ENCODE peak calls at places on chromosomes 7 and 10, in nine cellular contexts. J, S, Q, M, I, B, F, Z and L are unnamed samples.

GRCh38 chr7:143240323-143241168 is 18.7 kb downstream of the TAS2R40 start:
- DNase-seq in J (peak), S (peak), Q (peak), M (no peak), I (no peak), B (no peak), F (peak), Z (peak), L (peak)

GRCh38 chr7:128827971-128828711 is 2.1 kb upstream of the FLNC start:
- DNase-seq in J (no peak), S (no peak), Q (no peak), M (no peak), I (no peak), B (peak), F (no peak), Z (peak), L (no peak)

GRCh38 chr10:99667108-99667751 is 7.9 kb downstream of the ENTPD7 start:
- DNase-seq in J (no peak), S (no peak), Q (peak), M (no peak), I (no peak), B (no peak), F (no peak), Z (no peak), L (no peak)

GRCh38 chr7:69630292-69630691 is 32.0 kb downstream of the AUTS2 start:
- DNase-seq in J (no peak), S (no peak), Q (peak), M (no peak), I (no peak), B (no peak), F (no peak), Z (no peak), L (no peak)

GRCh38 chr10:120938822-120939221 is 87.7 kb downstream of the WDR11 start:
- DNase-seq in J (no peak), S (no peak), Q (no peak), M (no peak), I (no peak), B (no peak), F (no peak), Z (peak), L (no peak)

GRCh38 chr7:36286241-36286640 is 103.4 kb upstream of the ANLN start:
- DNase-seq in J (no peak), S (no peak), Q (no peak), M (no peak), I (no peak), B (no peak), F (no peak), Z (no peak), L (no peak)

GRCh38 chr10:103699611-103700435 is 155.6 kb downstream of the SH3PXD2A start:
- DNase-seq in J (no peak), S (peak), Q (no peak), M (no peak), I (no peak), B (no peak), F (no peak), Z (no peak), L (no peak)

GRCh38 chr7:41244246-41244645 is 458.6 kb downstream of the INHBA start:
- DNase-seq in J (no peak), S (peak), Q (no peak), M (no peak), I (no peak), B (no peak), F (no peak), Z (no peak), L (no peak)

GRCh38 chr7:1226155-1226901 is 6.3 kb upstream of the UNCX start:
- DNase-seq in J (no peak), S (peak), Q (no peak), M (no peak), I (no peak), B (no peak), F (no peak), Z (no peak), L (no peak)

GRCh38 chr7:75038508-75038907 is 35.1 kb downstream of the RCC1L start:
- DNase-seq in J (no peak), S (peak), Q (no peak), M (no peak), I (no peak), B (no peak), F (no peak), Z (no peak), L (no peak)

GRCh38 chr10:85570871-85571270 is 795.7 kb downstream of the GRID1 start:
- DNase-seq in J (no peak), S (no peak), Q (no peak), M (no peak), I (no peak), B (no peak), F (no peak), Z (no peak), L (no peak)

GRCh38 chr10:97407211-97407951 is 6.2 kb upstream of the RRP12 start:
- DNase-seq in J (peak), S (peak), Q (peak), M (peak), I (peak), B (peak), F (peak), Z (peak), L (peak)

GRCh38 chr10:54063514-54063913 is 737.5 kb downstream of the PCDH15 start:
- DNase-seq in J (no peak), S (no peak), Q (no peak), M (peak), I (no peak), B (no peak), F (no peak), Z (no peak), L (no peak)

GRCh38 chr7:156907656-156908055 is 14.7 kb upstream of the LMBR1 start:
- DNase-seq in J (no peak), S (no peak), Q (no peak), M (no peak), I (no peak), B (no peak), F (no peak), Z (no peak), L (no peak)

GRCh38 chr7:1748076-1748750 is 78.1 kb downstream of the ELFN1 start:
- DNase-seq in J (no peak), S (no peak), Q (no peak), M (peak), I (no peak), B (no peak), F (no peak), Z (no peak), L (no peak)

GRCh38 chr10:77872151-77872946 is 54.2 kb downstream of the DLG5 start:
- DNase-seq in J (peak), S (no peak), Q (no peak), M (peak), I (no peak), B (no peak), F (no peak), Z (peak), L (no peak)

GRCh38 chr10:113679463-113680171 is at the start of gene CASP7:
- DNase-seq in J (peak), S (peak), Q (peak), M (peak), I (peak), B (peak), F (peak), Z (peak), L (peak)

GRCh38 chr10:4770766-4771553 is 55.0 kb upstream of the AKR1E2 start:
- DNase-seq in J (no peak), S (peak), Q (peak), M (no peak), I (no peak), B (peak), F (no peak), Z (no peak), L (no peak)
- TF ChIP-seq POLR2AphosphoS5 in J (peak), S (no peak), Q (peak), M (no peak), I (no peak), B (no peak), F (peak), Z (peak), L (no peak)

DNA sequence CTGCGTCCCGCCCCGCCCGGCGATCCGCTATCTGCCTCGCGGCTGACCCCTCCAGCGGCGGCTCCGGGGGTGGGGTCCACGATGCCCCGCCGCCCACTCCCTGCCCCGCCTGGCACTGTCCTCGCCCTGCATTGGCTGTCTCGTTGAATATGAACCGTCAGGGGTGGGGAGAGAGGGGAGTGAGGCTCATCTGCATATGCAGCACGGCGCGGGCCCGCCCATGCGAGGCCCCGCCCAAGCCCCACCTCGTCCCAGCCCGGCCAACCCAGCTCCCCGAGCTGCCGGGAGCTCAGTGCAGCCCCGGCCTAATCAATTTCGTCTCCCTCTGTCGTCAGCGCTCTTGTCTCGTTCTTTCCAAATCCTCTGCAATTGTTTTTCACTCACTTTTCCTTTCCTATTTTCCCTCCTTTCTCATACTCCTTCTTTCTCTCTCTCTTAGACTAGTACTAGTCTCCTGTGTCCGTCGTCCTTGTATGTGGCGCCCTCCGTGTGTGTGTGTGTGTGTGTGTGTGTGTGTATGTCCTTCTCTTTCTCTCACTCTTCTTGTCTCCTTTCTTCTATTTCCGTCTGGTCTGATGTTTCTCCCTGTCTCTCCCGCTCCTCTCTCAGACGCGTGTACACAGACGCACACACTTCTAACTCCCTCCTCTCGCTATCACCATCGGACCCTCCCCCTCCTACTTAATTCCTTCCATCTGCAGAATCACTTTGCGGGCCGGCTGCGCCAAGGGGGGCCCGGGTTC is 455 bp upstream of the ZCCHC24 start:
- DNase-seq in J (peak), S (peak), Q (peak), M (peak), I (peak), B (peak), F (peak), Z (peak), L (peak)
- TF ChIP-seq POLR2AphosphoS5 in J (peak), S (peak), Q (peak), M (peak), I (no peak), B (no peak), F (peak), Z (peak), L (no peak)

GRCh38 chr10:130110236-130111114 is at the start of gene C10orf143:
- DNase-seq in J (peak), S (peak), Q (peak), M (peak), I (peak), B (peak), F (peak), Z (peak), L (peak)
- TF ChIP-seq POLR2AphosphoS5 in J (peak), S (peak), Q (peak), M (peak), I (peak), B (peak), F (peak), Z (peak), L (peak)

GRCh38 chr10:110666673-110667072 is 22.5 kb downstream of the RBM20 start:
- DNase-seq in J (no peak), S (no peak), Q (no peak), M (no peak), I (no peak), B (no peak), F (no peak), Z (no peak), L (no peak)

GRCh38 chr10:110661292-110661691 is 17.2 kb downstream of the RBM20 start:
- DNase-seq in J (no peak), S (no peak), Q (no peak), M (no peak), I (no peak), B (no peak), F (no peak), Z (no peak), L (no peak)

GRCh38 chr10:110668443-110668842 is 24.3 kb downstream of the RBM20 start:
- DNase-seq in J (no peak), S (no peak), Q (no peak), M (no peak), I (no peak), B (no peak), F (no peak), Z (no peak), L (no peak)

GRCh38 chr10:110667620-110668343 is 23.6 kb downstream of the RBM20 start:
- DNase-seq in J (no peak), S (peak), Q (no peak), M (no peak), I (no peak), B (no peak), F (no peak), Z (no peak), L (no peak)

DNA sequence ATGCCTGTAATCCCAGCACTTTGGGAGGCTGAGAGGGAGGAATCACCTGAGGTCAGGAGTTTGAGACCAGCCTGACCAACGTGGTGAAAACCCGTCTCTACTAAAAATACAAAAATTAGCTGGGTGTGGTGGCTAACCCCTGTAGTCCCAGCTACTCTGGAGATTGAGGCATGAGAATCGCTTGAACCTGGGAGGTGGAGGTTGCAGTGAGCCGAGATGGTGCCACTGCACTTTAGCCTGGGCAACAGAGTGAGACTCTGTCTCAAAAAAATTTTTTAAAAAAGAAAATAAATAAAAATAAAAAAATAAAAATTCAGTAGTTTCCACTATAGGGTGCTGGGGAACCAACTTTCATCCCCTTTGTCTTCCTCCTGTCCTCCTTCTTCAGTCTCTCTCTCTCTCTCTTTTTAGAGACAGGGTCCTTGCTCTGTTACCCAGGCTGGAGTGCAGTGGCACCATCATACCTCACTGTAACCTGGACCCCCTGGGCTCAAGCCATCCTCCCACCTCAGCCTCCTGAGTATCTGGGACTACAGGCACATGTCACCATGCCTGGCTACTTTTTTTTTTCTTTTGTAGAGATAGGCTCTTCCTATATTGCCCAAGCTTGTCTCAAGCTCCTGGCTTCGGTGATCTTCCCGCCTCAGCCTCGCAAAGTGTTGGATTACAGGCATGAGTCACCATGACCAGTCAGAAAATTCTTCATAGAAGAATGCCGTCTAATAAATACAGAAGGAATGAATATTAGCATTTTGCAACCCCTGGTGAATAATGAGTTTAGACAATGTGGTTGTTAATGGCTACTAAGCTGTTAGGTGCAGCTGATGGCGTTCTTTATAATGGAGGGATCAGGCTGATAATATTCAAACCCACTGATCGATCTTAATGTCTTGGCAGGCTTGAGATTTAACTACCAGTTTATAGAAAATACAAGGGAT is 20.6 kb downstream of the RBM20 start:
- DNase-seq in J (peak), S (no peak), Q (no peak), M (no peak), I (no peak), B (peak), F (no peak), Z (peak), L (no peak)
- TF ChIP-seq POLR2AphosphoS5 in J (peak), S (no peak), Q (no peak), M (no peak), I (no peak), B (no peak), F (no peak), Z (peak), L (no peak)

GRCh38 chr10:7301039-7301768 is 109.6 kb downstream of the SFMBT2 start:
- DNase-seq in J (no peak), S (peak), Q (no peak), M (no peak), I (no peak), B (no peak), F (no peak), Z (no peak), L (no peak)

GRCh38 chr10:7297094-7297493 is 113.7 kb downstream of the SFMBT2 start:
- DNase-seq in J (no peak), S (no peak), Q (no peak), M (no peak), I (no peak), B (no peak), F (no peak), Z (no peak), L (no peak)

GRCh38 chr10:7300327-7300726 is 110.5 kb downstream of the SFMBT2 start:
- DNase-seq in J (no peak), S (no peak), Q (no peak), M (no peak), I (no peak), B (no peak), F (no peak), Z (no peak), L (no peak)

GRCh38 chr10:7296648-7297047 is 114.2 kb downstream of the SFMBT2 start:
- DNase-seq in J (no peak), S (no peak), Q (no peak), M (no peak), I (no peak), B (no peak), F (no peak), Z (no peak), L (no peak)

DNA sequence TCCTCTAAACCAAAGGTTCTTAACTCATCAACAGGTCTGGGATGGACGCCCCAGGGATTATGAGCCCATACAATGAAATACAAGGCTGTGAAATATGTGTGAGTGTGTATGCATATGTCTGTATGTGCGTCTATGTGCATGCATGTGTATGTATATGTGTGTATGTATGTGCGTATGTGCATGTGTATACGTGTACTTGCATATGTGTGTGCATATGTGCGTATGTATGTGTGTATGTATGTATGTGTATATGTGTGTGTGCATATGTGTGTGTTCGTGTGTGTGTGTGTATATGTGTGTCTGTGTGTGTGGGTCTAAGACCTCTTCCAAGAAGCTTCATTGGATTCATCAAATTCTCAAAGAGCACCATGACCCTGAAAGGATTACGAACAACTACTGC is 112.3 kb downstream of the SFMBT2 start:
- DNase-seq in J (no peak), S (no peak), Q (no peak), M (no peak), I (no peak), B (no peak), F (no peak), Z (no peak), L (no peak)
- TF ChIP-seq POLR2AphosphoS5 in J (no peak), S (no peak), Q (no peak), M (no peak), I (no peak), B (no peak), F (no peak), Z (no peak), L (no peak)

GRCh38 chr10:122303271-122304053 is 32.4 kb downstream of the BTBD16 start:
- DNase-seq in J (no peak), S (no peak), Q (no peak), M (no peak), I (no peak), B (no peak), F (no peak), Z (no peak), L (no peak)

GRCh38 chr10:122301811-122302115 is 30.7 kb downstream of the BTBD16 start:
- DNase-seq in J (no peak), S (no peak), Q (no peak), M (no peak), I (no peak), B (no peak), F (no peak), Z (no peak), L (no peak)

GRCh38 chr10:122306282-122306681 is 35.2 kb downstream of the BTBD16 start:
- DNase-seq in J (no peak), S (no peak), Q (no peak), M (no peak), I (no peak), B (no peak), F (no peak), Z (no peak), L (no peak)

GRCh38 chr10:122302315-122302714 is 31.2 kb downstream of the BTBD16 start:
- DNase-seq in J (no peak), S (no peak), Q (no peak), M (no peak), I (no peak), B (no peak), F (no peak), Z (no peak), L (no peak)

DNA sequence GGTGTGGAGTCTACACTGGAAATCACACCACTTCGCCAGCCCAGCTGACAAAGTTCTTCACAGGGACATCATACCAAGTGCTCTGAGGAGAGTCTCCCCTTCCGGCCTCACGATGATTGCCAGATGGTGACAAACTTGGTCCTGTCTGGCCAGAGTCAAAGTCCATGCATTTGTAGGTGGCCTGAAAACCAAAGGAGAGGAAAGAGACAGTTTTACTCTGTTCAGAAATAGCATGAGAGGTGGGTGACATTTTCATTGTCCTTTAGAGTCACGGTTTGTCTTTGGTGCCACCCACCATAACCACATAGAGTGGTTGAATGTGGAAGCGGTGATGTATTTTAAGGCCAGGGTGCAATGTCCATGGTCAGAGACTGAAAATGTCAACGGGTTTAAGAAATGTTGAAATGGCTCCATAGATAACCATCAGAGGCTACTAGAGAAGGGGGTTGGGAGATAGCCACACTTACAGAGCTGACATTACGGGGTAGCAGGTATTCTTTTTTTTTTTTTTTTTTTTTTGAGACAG is 33.0 kb downstream of the BTBD16 start:
- DNase-seq in J (no peak), S (no peak), Q (no peak), M (no peak), I (no peak), B (no peak), F (no peak), Z (no peak), L (no peak)
- TF ChIP-seq POLR2AphosphoS5 in J (no peak), S (no peak), Q (no peak), M (no peak), I (no peak), B (no peak), F (no peak), Z (no peak), L (no peak)

GRCh38 chr10:43362191-43362839 is 9.1 kb upstream of the FXYD4 start:
- DNase-seq in J (peak), S (peak), Q (peak), M (peak), I (peak), B (no peak), F (peak), Z (peak), L (peak)
- TF ChIP-seq POLR2AphosphoS5 in J (peak), S (peak), Q (no peak), M (peak), I (peak), B (peak), F (peak), Z (peak), L (no peak)